ENCODE peak calls at places on chromosome 2, in six cellular contexts. Y is HT1080, U is GF-D8, C is HTR-8/SVneo, X is GM12864, T is AG10803. L is an unnamed sample.

GRCh38 chr2:43609304-43609883 is 13.6 kb upstream of the THADA start:
- DNase-seq in Y (peak), X (no peak), C (peak), U (no peak), T (peak), L (peak)

GRCh38 chr2:112482309-112483046 is 522 bp downstream of the TTL start:
- DNase-seq in T (peak), Y (peak), C (peak), X (no peak), U (no peak), L (peak)

GRCh38 chr2:196459539-196459938 is 180.0 kb upstream of the CCDC150 start:
- DNase-seq in Y (peak), X (no peak), U (no peak), T (peak), C (peak), L (peak)

GRCh38 chr2:121485039-121485438 is 45.6 kb upstream of the RNU4ATAC start:
- DNase-seq in T (peak), X (no peak), U (no peak), Y (peak), C (no peak), L (peak)

GRCh38 chr2:178234648-178235047 is 40.3 kb downstream of the OSBPL6 start:
- DNase-seq in C (no peak), X (no peak), Y (no peak), U (no peak), T (peak), L (no peak)

GRCh38 chr2:23268467-23269263 is 116.3 kb upstream of the KLHL29 start:
- DNase-seq in C (peak), U (no peak), X (no peak), Y (no peak), T (peak), L (no peak)

GRCh38 chr2:44793322-44793870 is 148.1 kb upstream of the SIX3 start:
- DNase-seq in Y (peak), X (no peak), T (peak), C (peak), U (no peak), L (no peak)

GRCh38 chr2:216142540-216142939 is 33.4 kb downstream of the XRCC5 start:
- DNase-seq in Y (peak), T (peak), U (no peak), C (no peak), X (peak), L (peak)

GRCh38 chr2:28359222-28360065 is 33.2 kb upstream of the FOSL2 start:
- DNase-seq in U (peak), C (no peak), T (no peak), Y (peak), X (peak), L (peak)

GRCh38 chr2:234611209-234611608 is 114.3 kb upstream of the ARL4C start:
- DNase-seq in Y (no peak), T (no peak), U (no peak), C (no peak), X (no peak), L (no peak)

GRCh38 chr2:239991689-239992314 is 33.3 kb downstream of the NDUFA10 start:
- DNase-seq in U (no peak), Y (peak), C (peak), X (peak), T (peak), L (peak)

GRCh38 chr2:47632754-47633153 is 150.2 kb upstream of the MSH6 start:
- DNase-seq in C (no peak), X (no peak), T (no peak), Y (no peak), U (no peak), L (no peak)

L was measured in hepatic stellate cell.